ENCODE peak calls at places on chromosomes 4 and X, in six cellular contexts. S is pancreas; I is fibroblast of mammary gland; P is ecto neural progenitor cell; X is pons; R is activated T-helper 1 cell treated with anti-CD3 and anti-CD28 coated beads, Interleukin-12 subunit alpha, Interleukin-12 subunit beta, Interleukin-2, Interleukin-4 antibody, amounts not matched to agents 30 ng/mL and 10 ng/mL and 1 ng/mL, durations not matched to agents 14 hours and 24 hours and 36 hours. H is an unnamed sample.
A peak's percentile ranks its signal among the peaks of the same experiment; 100 is the strongest.

GRCh38 chrX:11890843-11891514 is 132.9 kb downstream of the MSL3 start:
- DNase-seq in R (no peak), P (no peak), I (peak; percentile 45), S (no peak), X (peak; percentile 4), H (peak; percentile 7)

GRCh38 chr4:141255016-141255415 is 34.3 kb downstream of the ZNF330 start:
- DNase-seq in I (peak; percentile 35), S (no peak), X (no peak), P (no peak), R (no peak), H (no peak)

GRCh38 chrX:13223868-13224555 is 95.8 kb downstream of the ATXN3L start:
- DNase-seq in S (peak; percentile 3), X (peak; percentile 1), P (no peak), R (no peak), I (peak; percentile 89), H (peak; percentile 76)

GRCh38 chr4:65943076-65943475 is 272.8 kb upstream of the EPHA5 start:
- DNase-seq in S (no peak), X (no peak), R (no peak), I (peak; percentile 33), P (no peak), H (peak; percentile 31)

GRCh38 chr4:40455340-40455902 is 120.3 kb downstream of the CHRNA9 start:
- DNase-seq in P (no peak), I (peak; percentile 8), S (peak; percentile 39), X (no peak), R (no peak), H (no peak)

GRCh38 chr4:15303052-15303641 is 124.7 kb upstream of the C1QTNF7 start:
- DNase-seq in I (peak; percentile 89), P (no peak), S (no peak), R (no peak), X (no peak), H (peak; percentile 78)

GRCh38 chr4:152778656-152779512 is 646 bp downstream of the TIGD4 start:
- DNase-seq in I (peak; percentile 8), X (peak; percentile 52), S (peak; percentile 4), R (peak; percentile 8), P (no peak), H (peak; percentile 4)

GRCh38 chr4:165709526-165709925 is 163.5 kb upstream of the TLL1 start:
- DNase-seq in P (no peak), I (no peak), S (no peak), R (no peak), X (no peak), H (no peak)

GRCh38 chr4:188246488-188246887 is 107.2 kb downstream of the TRIML1 start:
- DNase-seq in I (peak; percentile 16), X (no peak), R (no peak), P (no peak), S (no peak), H (no peak)

GRCh38 chr4:20840648-20841190 is 140.5 kb downstream of the PACRGL start:
- DNase-seq in R (no peak), I (peak; percentile 25), P (no peak), S (no peak), X (no peak), H (no peak)

GRCh38 chr4:103757631-103758030 is 37.8 kb upstream of the TACR3 start:
- DNase-seq in I (no peak), S (no peak), P (no peak), R (no peak), X (no peak), H (no peak)

GRCh38 chrX:87580862-87581261 is 63.3 kb downstream of the KLHL4 start:
- DNase-seq in S (no peak), X (no peak), R (no peak), I (no peak), P (no peak), H (no peak)

GRCh38 chr4:23945521-23946017 is 55.7 kb upstream of the PPARGC1A start:
- DNase-seq in S (no peak), X (no peak), I (peak; percentile 82), R (no peak), P (no peak), H (peak; percentile 65)

GRCh38 chr4:132180020-132180427 is 969.1 kb upstream of the PCDH10 start:
- DNase-seq in P (no peak), S (no peak), X (no peak), R (no peak), I (peak; percentile 46), H (peak; percentile 26)

GRCh38 chrX:110733166-110733565 is 62.5 kb downstream of the CHRDL1 start:
- DNase-seq in I (peak; percentile 81), S (no peak), R (no peak), P (no peak), X (no peak), H (no peak)

GRCh38 chr4:77849278-77849965 is 13.2 kb upstream of the MRPL1 start:
- DNase-seq in I (no peak), X (no peak), S (no peak), R (no peak), P (no peak), H (no peak)

GRCh38 chr4:151990201-151990600 is 229.4 kb upstream of the GATB start:
- DNase-seq in P (no peak), R (no peak), I (peak; percentile 63), S (no peak), X (no peak), H (no peak)

GRCh38 chrX:34586507-34586906 is 70.6 kb downstream of the TMEM47 start:
- DNase-seq in R (no peak), I (no peak), S (no peak), X (no peak), P (no peak), H (no peak)

GRCh38 chrX:80550722-80551121 is 130.5 kb downstream of the TENT5D start:
- DNase-seq in I (no peak), X (no peak), R (no peak), P (no peak), S (no peak), H (no peak)

GRCh38 chr4:153217440-153217839 is 13.2 kb downstream of the TRIM2 start:
- DNase-seq in X (no peak), R (no peak), I (peak; percentile 88), S (no peak), P (no peak), H (no peak)

GRCh38 chr4:8340721-8341680 is 71.4 kb downstream of the HTRA3 start:
- DNase-seq in R (no peak), X (peak; percentile 78), I (no peak), P (no peak), S (no peak), H (peak; percentile 21)

GRCh38 chr4:186693159-186693815 is 30.4 kb downstream of the FAT1 start:
- DNase-seq in X (no peak), I (peak; percentile 97), R (no peak), P (no peak), S (peak; percentile 63), H (peak; percentile 69)

GRCh38 chrX:54695816-54696487 is 102.1 kb downstream of the ITIH6 start:
- DNase-seq in I (peak; percentile 7), R (no peak), S (no peak), P (no peak), X (no peak), H (no peak)

GRCh38 chr4:22485751-22486150 is 30.1 kb downstream of the ADGRA3 start:
- DNase-seq in P (no peak), X (peak; percentile 12), I (peak; percentile 91), R (no peak), S (peak; percentile 14), H (peak; percentile 79)

GRCh38 chr4:147056951-147057630 is 111.4 kb upstream of the TTC29 start:
- DNase-seq in I (peak; percentile 34), P (no peak), R (no peak), X (no peak), S (no peak), H (peak; percentile 27)

GRCh38 chr4:93810340-93810992 is 18.1 kb upstream of the ATOH1 start:
- DNase-seq in X (no peak), P (no peak), R (no peak), I (no peak), S (no peak), H (no peak)

GRCh38 chrX:39855748-39856129 is 242.0 kb downstream of the BCOR start:
- DNase-seq in X (no peak), R (peak; percentile 65), I (peak; percentile 29), S (no peak), P (no peak), H (no peak)

GRCh38 chr4:48015216-48015615 is 1.3 kb downstream of the CNGA1 start:
- DNase-seq in P (no peak), R (no peak), X (no peak), S (no peak), I (no peak), H (no peak)

GRCh38 chr4:66658809-66659208 is 886.5 kb downstream of the CENPC start:
- DNase-seq in P (no peak), S (no peak), R (no peak), I (no peak), X (no peak), H (no peak)

GRCh38 chrX:84735025-84735424 is 232.8 kb upstream of the HDX start:
- DNase-seq in I (no peak), X (no peak), S (no peak), P (no peak), R (no peak), H (no peak)

GRCh38 chr4:38967260-38968095 is 64.7 kb downstream of the TMEM156 start:
- DNase-seq in S (no peak), X (peak; percentile 14), P (no peak), I (peak; percentile 97), R (no peak), H (peak; percentile 97)

GRCh38 chr4:158630893-158631292 is 40.8 kb downstream of the C4orf46 start:
- DNase-seq in R (no peak), P (no peak), I (peak; percentile 52), S (no peak), X (no peak), H (no peak)

GRCh38 chrX:68991691-68992345 is 163.0 kb downstream of the EFNB1 start:
- DNase-seq in I (no peak), S (no peak), P (no peak), X (no peak), R (no peak), H (no peak)

GRCh38 chr4:77740480-77740879 is 78.7 kb downstream of the CNOT6L start:
- DNase-seq in I (no peak), P (no peak), X (no peak), R (no peak), S (no peak), H (no peak)

GRCh38 chr4:100340534-100341364 is 150.5 kb upstream of the DDIT4L start:
- DNase-seq in X (no peak), R (no peak), S (no peak), P (no peak), I (peak; percentile 67), H (peak; percentile 86)

GRCh38 chr4:27986476-27986875 is 1125.8 kb downstream of the STIM2 start:
- DNase-seq in P (no peak), R (no peak), X (peak; percentile 44), I (no peak), S (no peak), H (no peak)

H was measured in fibroblast of gingiva.